ENCODE peak calls at places on chromosomes 11 and 22, in four cellular contexts. R is GM13977; I is effector CD4-positive, alpha-beta T cell; W is right cardiac atrium. Z is an unnamed sample.

GRCh38 chr22:34976474-34976873 is 89.5 kb upstream of the ISX start:
- DNase-seq in I (no peak), W (no peak), R (no peak), Z (no peak)

GRCh38 chr11:105106140-105106539 is 33.4 kb downstream of the CARD18 start:
- DNase-seq in W (no peak), R (no peak), I (no peak), Z (no peak)

GRCh38 chr11:71329165-71329510 is 76.8 kb upstream of the SHANK2 start:
- DNase-seq in W (no peak), R (no peak), I (no peak), Z (no peak)

GRCh38 chr11:102497061-102497460 is 33.5 kb downstream of the MMP7 start:
- DNase-seq in I (no peak), R (no peak), W (no peak), Z (no peak)

GRCh38 chr11:126719740-126720139 is 280.8 kb downstream of the KIRREL3 start:
- DNase-seq in I (no peak), R (no peak), W (no peak), Z (no peak)

GRCh38 chr11:114354076-114354475 is 46.2 kb downstream of the C11orf71 start:
- DNase-seq in W (no peak), I (no peak), R (no peak), Z (no peak)

GRCh38 chr11:66286699-66287098 is 2.2 kb downstream of the YIF1A start:
- DNase-seq in R (no peak), I (no peak), W (no peak), Z (no peak)

GRCh38 chr11:116970485-116971292 is 127.5 kb downstream of the SIK3 start:
- DNase-seq in R (no peak), W (no peak), I (no peak), Z (no peak)

GRCh38 chr11:118633979-118634378 is 26.6 kb downstream of the PHLDB1 start:
- DNase-seq in I (no peak), R (no peak), W (peak), Z (no peak)

Z was measured in MM.1S.